ENCODE peak calls at places on chromosomes 3 and 15, in six cellular contexts. N is endothelial cell of umbilical vein, P is heart left ventricle, V is uterus, G is IMR-90, W is prostate gland. J is an unnamed sample. For H3K36me3, the result is how much of the 10 kb centered on the place peaks cover.

GRCh38 chr3:124730129-124730919 is at the start of gene UMPS:
- DNase-seq in W (peak), N (peak), V (peak), G (peak), P (peak), J (peak)

GRCh38 chr15:63981596-63982320 is 64.5 kb downstream of the DAPK2 start:
- DNase-seq in V (no peak), P (no peak), N (no peak), W (no peak), G (no peak), J (no peak)

GRCh38 chr15:72796515-72797337 is 13.2 kb upstream of the ADPGK start:
- DNase-seq in V (peak), P (peak), G (peak), W (no peak), N (peak), J (peak)

GRCh38 chr15:75167588-75168076 is 34.0 kb upstream of the C15orf39 start:
- DNase-seq in G (peak), V (no peak), N (no peak), P (no peak), W (no peak), J (no peak)

GRCh38 chr15:44489464-44489863 is 47.5 kb upstream of the EIF3J start:
- DNase-seq in W (no peak), N (peak), V (no peak), P (no peak), G (peak), J (no peak)

GRCh38 chr3:31004025-31004678 is 109.7 kb upstream of the GADL1 start:
- DNase-seq in W (no peak), P (no peak), N (peak), V (no peak), G (peak), J (no peak)

GRCh38 chr3:192847918-192848317 is 69.7 kb downstream of the MB21D2 start:
- DNase-seq in N (no peak), W (no peak), P (no peak), V (no peak), G (peak), J (no peak)

GRCh38 chr15:70252056-70252935 is 154.6 kb upstream of the TLE3 start:
- DNase-seq in W (peak), N (no peak), V (no peak), G (no peak), P (no peak), J (no peak)

GRCh38 chr3:13308406-13308805 is 111.7 kb downstream of the NUP210 start:
- DNase-seq in P (no peak), G (peak), W (no peak), N (no peak), V (no peak), J (peak)

GRCh38 chr3:53354945-53355498 is 7.7 kb upstream of the DCP1A start:
- DNase-seq in W (no peak), V (no peak), G (peak), P (no peak), N (peak), J (no peak)

GRCh38 chr15:76140069-76140454 is 80.3 kb downstream of the TMEM266 start:
- DNase-seq in N (peak), P (no peak), W (no peak), G (no peak), V (no peak), J (no peak)

DNA sequence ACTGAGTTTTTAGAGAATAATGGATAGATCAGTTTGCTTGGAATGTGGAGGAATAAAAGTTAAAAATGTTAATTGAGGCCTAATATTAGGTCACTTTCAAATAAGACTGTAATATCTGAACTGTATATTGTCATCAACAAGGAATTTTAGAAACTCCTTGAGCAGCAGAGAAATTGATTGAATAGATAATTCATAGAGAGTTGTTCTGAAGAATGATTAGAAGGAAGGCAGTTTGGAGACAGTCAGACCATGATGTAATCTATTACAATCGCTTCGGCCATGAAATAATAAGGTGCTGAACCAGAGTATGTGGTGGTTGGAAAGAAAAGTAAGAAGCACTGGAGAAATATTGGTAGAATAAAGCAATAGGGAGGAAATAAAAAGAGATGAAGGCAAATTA is 15.7 kb downstream of the ECT2 start:
- DNase-seq in P (no peak), G (no peak), N (no peak), W (no peak), V (no peak), J (no peak)
- H3K36me3 ChIP-seq in P (half or more), G (under half), N (under half), W (under half), V (under half), J (under half)

GRCh38 chr3:10115326-10116137 is at the start of gene BRK1:
- DNase-seq in G (peak), N (peak), V (peak), W (peak), P (peak), J (peak)
- TF ChIP-seq POLR2A in G (peak), N (peak), V (peak), W (peak), P (peak), J (peak)

GRCh38 chr3:129305592-129306091 is 27.0 kb downstream of the HMCES start:
- DNase-seq in P (peak), N (peak), G (peak), W (peak), V (peak), J (peak)
- H3K4me3 ChIP-seq in P (peak), N (peak), G (peak), W (peak), V (peak), J (no peak)

GRCh38 chr3:47412842-47413520 is 32.2 kb downstream of the PTPN23 start:
- DNase-seq in P (no peak), N (no peak), G (no peak), W (no peak), V (no peak), J (no peak)
- H3K36me3 ChIP-seq in P (half or more), N (under half), G (half or more), W (under half), V (under half), J (half or more)

GRCh38 chr3:4166540-4166939 is 136.6 kb upstream of the SETMAR start:
- DNase-seq in V (no peak), P (no peak), G (no peak), W (no peak), N (no peak), J (no peak)

GRCh38 chr3:4158329-4158728 is 144.8 kb upstream of the SETMAR start:
- DNase-seq in N (no peak), V (no peak), W (no peak), P (no peak), G (no peak), J (no peak)

GRCh38 chr3:4163006-4163405 is 140.2 kb upstream of the SETMAR start:
- DNase-seq in G (no peak), W (no peak), V (no peak), N (no peak), P (no peak), J (peak)

DNA sequence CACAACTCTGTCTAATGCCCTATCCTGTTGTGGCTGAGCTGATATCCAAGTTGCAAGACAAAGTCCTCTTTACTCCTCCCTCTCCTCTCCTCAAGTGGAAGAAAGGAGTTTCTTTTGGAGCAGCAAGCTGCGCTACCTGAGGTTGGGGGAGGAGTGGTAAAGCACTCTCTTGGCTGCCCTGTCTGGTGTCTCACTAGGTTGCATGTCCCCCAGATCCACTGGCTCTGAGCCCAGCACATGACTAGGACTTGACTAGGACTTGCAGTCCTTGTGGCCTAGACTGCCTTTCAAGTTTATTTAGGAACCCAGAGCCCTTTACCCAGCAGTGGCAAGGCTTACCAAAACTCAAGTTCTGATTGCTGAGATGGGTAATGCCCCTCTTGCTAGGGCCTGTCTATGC is 141.0 kb upstream of the SETMAR start:
- DNase-seq in V (no peak), W (no peak), G (no peak), P (no peak), N (no peak), J (peak)
- TF ChIP-seq POLR2A in V (no peak), W (no peak), G (no peak), P (no peak), N (no peak), J (no peak)

GRCh38 chr15:99324700-99325099 is 73.4 kb downstream of the LRRC28 start:
- DNase-seq in P (no peak), N (no peak), G (no peak), V (no peak), W (no peak), J (no peak)
- H3K4me3 ChIP-seq in P (no peak), N (no peak), G (no peak), V (no peak), W (no peak), J (no peak)

DNA sequence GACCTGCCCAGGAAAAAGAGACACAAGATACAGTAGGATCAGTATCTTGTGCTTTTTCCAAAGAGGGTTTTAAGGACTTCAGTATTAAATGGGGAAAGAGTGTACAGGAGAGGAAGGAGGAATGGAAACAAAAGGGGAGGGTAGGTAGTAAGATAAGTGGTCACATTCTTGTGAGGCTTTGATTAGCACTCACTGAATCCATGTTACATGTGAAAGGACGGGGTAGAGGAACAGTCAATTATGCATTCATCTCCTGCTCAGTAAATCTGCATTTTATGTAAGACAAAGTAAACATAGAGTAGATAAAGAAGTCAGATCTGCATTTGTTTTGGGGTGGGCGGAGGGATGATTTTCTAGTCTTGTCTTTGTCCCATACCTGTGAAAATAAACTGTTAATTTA is 50.7 kb downstream of the SACM1L start:
- DNase-seq in V (no peak), P (no peak), N (no peak), G (no peak), W (no peak), J (no peak)
- H3K36me3 ChIP-seq in V (under half), P (half or more), N (under half), G (under half), W (under half), J (under half)

DNA sequence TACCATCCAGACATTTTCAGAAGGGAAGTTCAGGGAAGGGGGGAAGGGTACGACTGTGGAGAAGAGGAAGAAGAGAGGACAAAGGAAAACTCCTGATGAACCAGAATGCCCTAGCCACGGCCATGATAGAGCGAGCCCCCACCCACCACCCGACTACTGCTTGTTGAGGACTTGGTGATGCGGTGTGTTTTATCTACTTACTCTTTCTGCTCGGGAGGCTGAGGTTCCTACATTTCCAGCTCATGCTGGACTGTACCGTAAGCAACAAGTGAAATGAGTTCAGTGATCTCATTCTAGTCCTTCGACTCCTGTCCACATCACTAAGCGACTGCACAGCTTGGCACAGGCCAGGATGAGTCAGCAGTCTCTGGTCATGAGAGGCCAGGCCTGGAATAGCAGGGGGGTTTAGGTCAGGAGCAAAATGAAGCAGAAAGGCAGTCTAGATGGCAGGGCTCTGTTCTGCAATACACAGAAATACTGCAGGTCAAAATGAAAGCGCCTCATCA is 330.9 kb downstream of the TIGIT start:
- DNase-seq in N (peak), V (peak), G (peak), P (peak), W (peak), J (peak)
- TF ChIP-seq POLR2A in N (no peak), V (peak), G (peak), P (no peak), W (no peak), J (no peak)

GRCh38 chr3:152299243-152299976 is 30.7 kb downstream of the MBNL1 start:
- DNase-seq in G (no peak), V (no peak), P (no peak), W (no peak), N (no peak), J (peak)

GRCh38 chr3:152298393-152299242 is 29.9 kb downstream of the MBNL1 start:
- DNase-seq in P (peak), V (peak), G (peak), W (peak), N (peak), J (peak)

GRCh38 chr3:152302521-152303021 is 33.8 kb downstream of the MBNL1 start:
- DNase-seq in V (peak), N (peak), G (peak), W (no peak), P (peak), J (peak)

GRCh38 chr3:152301745-152302181 is 33.0 kb downstream of the MBNL1 start:
- DNase-seq in V (no peak), N (no peak), P (no peak), W (no peak), G (no peak), J (no peak)

DNA sequence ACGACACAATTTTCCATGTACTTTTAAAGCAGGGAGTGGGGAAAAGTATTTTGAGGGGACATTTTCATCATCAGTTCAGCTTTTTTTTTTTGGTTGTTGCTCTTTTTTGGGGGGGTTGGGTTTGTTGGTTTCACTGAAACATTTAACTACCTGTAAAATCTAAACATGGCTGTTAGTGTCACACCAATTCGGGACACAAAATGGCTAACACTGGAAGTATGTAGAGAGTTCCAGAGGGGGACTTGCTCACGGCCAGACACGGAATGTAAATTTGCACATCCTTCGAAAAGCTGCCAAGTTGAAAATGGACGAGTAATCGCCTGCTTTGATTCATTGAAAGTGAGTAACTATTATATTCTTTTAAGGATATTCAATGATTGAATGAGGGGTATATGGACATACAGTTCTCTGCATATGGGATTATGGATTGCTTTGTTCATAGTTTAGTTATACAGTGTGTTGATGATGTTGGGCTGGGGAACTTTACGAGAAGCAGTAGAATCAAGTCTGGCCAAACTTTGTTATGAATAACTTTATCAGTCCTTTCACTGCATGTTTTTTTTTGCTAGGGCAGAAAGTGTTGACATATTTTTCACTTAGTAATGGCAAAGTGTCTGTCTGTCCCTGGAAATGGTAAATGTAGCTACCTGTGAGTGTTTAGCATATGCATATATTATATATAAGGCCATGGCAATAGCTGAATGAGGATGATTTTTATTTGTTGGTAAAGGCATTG is 31.5 kb downstream of the MBNL1 start:
- DNase-seq in P (no peak), V (no peak), W (no peak), G (no peak), N (no peak), J (no peak)
- H3K4me3 ChIP-seq in P (peak), V (peak), W (no peak), G (peak), N (no peak), J (no peak)

J was measured in thyroid gland.